ENCODE peak calls at places on chromosomes 5 and 9, in six cellular contexts. One of them, this sample, is unnamed.

GRCh38 chr5:16844952-16845351 is 91.1 kb downstream of the MYO10 start:
- DNase-seq in CD4-positive, alpha-beta T cell: no peak
- DNase-seq in astrocyte: no peak
- DNase-seq in PC-3: peak
- DNase-seq in dorsolateral prefrontal cortex: no peak
- DNase-seq in endothelial cell of umbilical vein: no peak
- DNase-seq in this sample: no peak

GRCh38 chr9:133572821-133573361 is 36.3 kb downstream of the FAM163B start:
- DNase-seq in astrocyte: no peak
- DNase-seq in dorsolateral prefrontal cortex: peak
- DNase-seq in PC-3: no peak
- DNase-seq in endothelial cell of umbilical vein: no peak
- DNase-seq in CD4-positive, alpha-beta T cell: no peak
- DNase-seq in this sample: no peak

GRCh38 chr9:68964102-68964541 is 49.8 kb downstream of the PRKACG start:
- DNase-seq in endothelial cell of umbilical vein: no peak
- DNase-seq in CD4-positive, alpha-beta T cell: no peak
- DNase-seq in dorsolateral prefrontal cortex: no peak
- DNase-seq in astrocyte: no peak
- DNase-seq in PC-3: peak
- DNase-seq in this sample: no peak

GRCh38 chr9:108467653-108468324 is 388.0 kb downstream of the ACTL7B start:
- DNase-seq in CD4-positive, alpha-beta T cell: no peak
- DNase-seq in endothelial cell of umbilical vein: no peak
- DNase-seq in astrocyte: peak
- DNase-seq in dorsolateral prefrontal cortex: no peak
- DNase-seq in PC-3: peak
- DNase-seq in this sample: no peak

GRCh38 chr5:180290568-180291233 is 1.2 kb downstream of the MAPK9 start:
- DNase-seq in CD4-positive, alpha-beta T cell: no peak
- DNase-seq in dorsolateral prefrontal cortex: no peak
- DNase-seq in endothelial cell of umbilical vein: peak
- DNase-seq in astrocyte: no peak
- DNase-seq in PC-3: no peak
- DNase-seq in this sample: no peak

GRCh38 chr5:57171818-57172465 is 1.9 kb upstream of the GPBP1 start:
- DNase-seq in endothelial cell of umbilical vein: no peak
- DNase-seq in astrocyte: no peak
- DNase-seq in CD4-positive, alpha-beta T cell: no peak
- DNase-seq in dorsolateral prefrontal cortex: no peak
- DNase-seq in PC-3: peak
- DNase-seq in this sample: peak

GRCh38 chr5:91541696-91542095 is 158.6 kb upstream of the ARRDC3 start:
- DNase-seq in endothelial cell of umbilical vein: no peak
- DNase-seq in astrocyte: peak
- DNase-seq in CD4-positive, alpha-beta T cell: no peak
- DNase-seq in PC-3: peak
- DNase-seq in dorsolateral prefrontal cortex: no peak
- DNase-seq in this sample: peak

GRCh38 chr9:123031963-123032362 is 1.5 kb upstream of the GPR21 start:
- DNase-seq in dorsolateral prefrontal cortex: no peak
- DNase-seq in PC-3: no peak
- DNase-seq in CD4-positive, alpha-beta T cell: no peak
- DNase-seq in astrocyte: no peak
- DNase-seq in endothelial cell of umbilical vein: no peak
- DNase-seq in this sample: no peak

GRCh38 chr5:96661101-96661840 is 905 bp upstream of the CAST start:
- DNase-seq in astrocyte: peak
- DNase-seq in CD4-positive, alpha-beta T cell: peak
- DNase-seq in dorsolateral prefrontal cortex: no peak
- DNase-seq in endothelial cell of umbilical vein: peak
- DNase-seq in PC-3: peak
- DNase-seq in this sample: no peak

GRCh38 chr5:28543699-28544098 is 1505.3 kb upstream of the CDH9 start:
- DNase-seq in CD4-positive, alpha-beta T cell: no peak
- DNase-seq in PC-3: no peak
- DNase-seq in astrocyte: peak
- DNase-seq in dorsolateral prefrontal cortex: no peak
- DNase-seq in endothelial cell of umbilical vein: no peak
- DNase-seq in this sample: no peak

GRCh38 chr5:123460296-123460729 is 37.1 kb upstream of the CEP120 start:
- DNase-seq in PC-3: peak
- DNase-seq in CD4-positive, alpha-beta T cell: no peak
- DNase-seq in endothelial cell of umbilical vein: peak
- DNase-seq in dorsolateral prefrontal cortex: no peak
- DNase-seq in astrocyte: peak
- DNase-seq in this sample: peak

GRCh38 chr9:123678038-123678877 is 251.7 kb downstream of the DENND1A start:
- DNase-seq in PC-3: peak
- DNase-seq in dorsolateral prefrontal cortex: no peak
- DNase-seq in endothelial cell of umbilical vein: peak
- DNase-seq in astrocyte: peak
- DNase-seq in CD4-positive, alpha-beta T cell: no peak
- DNase-seq in this sample: no peak

GRCh38 chr5:33409435-33410146 is 31.2 kb upstream of the TARS1 start:
- DNase-seq in CD4-positive, alpha-beta T cell: no peak
- DNase-seq in endothelial cell of umbilical vein: no peak
- DNase-seq in astrocyte: no peak
- DNase-seq in PC-3: no peak
- DNase-seq in dorsolateral prefrontal cortex: no peak
- DNase-seq in this sample: no peak

GRCh38 chr9:109401990-109402318 is 81.1 kb upstream of the EPB41L4B start:
- DNase-seq in endothelial cell of umbilical vein: no peak
- DNase-seq in dorsolateral prefrontal cortex: no peak
- DNase-seq in astrocyte: no peak
- DNase-seq in CD4-positive, alpha-beta T cell: no peak
- DNase-seq in PC-3: peak
- DNase-seq in this sample: no peak

GRCh38 chr5:151171521-151171920 is 13.9 kb upstream of the ANXA6 start:
- DNase-seq in PC-3: no peak
- DNase-seq in dorsolateral prefrontal cortex: no peak
- DNase-seq in endothelial cell of umbilical vein: no peak
- DNase-seq in CD4-positive, alpha-beta T cell: no peak
- DNase-seq in astrocyte: no peak
- DNase-seq in this sample: no peak

GRCh38 chr9:95726756-95727155 is 148.7 kb upstream of the ERCC6L2 start:
- DNase-seq in PC-3: peak
- DNase-seq in endothelial cell of umbilical vein: peak
- DNase-seq in astrocyte: peak
- DNase-seq in dorsolateral prefrontal cortex: no peak
- DNase-seq in CD4-positive, alpha-beta T cell: no peak
- DNase-seq in this sample: no peak

GRCh38 chr5:32692066-32692746 is 18.9 kb upstream of the NPR3 start:
- DNase-seq in CD4-positive, alpha-beta T cell: no peak
- DNase-seq in dorsolateral prefrontal cortex: no peak
- DNase-seq in PC-3: no peak
- DNase-seq in astrocyte: peak
- DNase-seq in endothelial cell of umbilical vein: no peak
- DNase-seq in this sample: no peak

GRCh38 chr9:87085521-87085920 is 138.2 kb upstream of the GAS1 start:
- DNase-seq in astrocyte: no peak
- DNase-seq in PC-3: no peak
- DNase-seq in CD4-positive, alpha-beta T cell: no peak
- DNase-seq in dorsolateral prefrontal cortex: no peak
- DNase-seq in endothelial cell of umbilical vein: no peak
- DNase-seq in this sample: no peak

GRCh38 chr5:126503602-126504104 is 80.4 kb downstream of the GRAMD2B start:
- DNase-seq in PC-3: no peak
- DNase-seq in CD4-positive, alpha-beta T cell: no peak
- DNase-seq in astrocyte: peak
- DNase-seq in dorsolateral prefrontal cortex: no peak
- DNase-seq in endothelial cell of umbilical vein: peak
- DNase-seq in this sample: no peak

GRCh38 chr9:91176426-91176825 is 185.3 kb downstream of the AUH start:
- DNase-seq in astrocyte: no peak
- DNase-seq in CD4-positive, alpha-beta T cell: no peak
- DNase-seq in dorsolateral prefrontal cortex: no peak
- DNase-seq in endothelial cell of umbilical vein: no peak
- DNase-seq in PC-3: no peak
- DNase-seq in this sample: no peak

GRCh38 chr5:15031180-15031579 is 159.6 kb upstream of the ANKH start:
- DNase-seq in CD4-positive, alpha-beta T cell: no peak
- DNase-seq in PC-3: no peak
- DNase-seq in endothelial cell of umbilical vein: no peak
- DNase-seq in astrocyte: no peak
- DNase-seq in dorsolateral prefrontal cortex: no peak
- DNase-seq in this sample: no peak

GRCh38 chr9:132238026-132238972 is 76.4 kb downstream of the NTNG2 start:
- DNase-seq in CD4-positive, alpha-beta T cell: no peak
- DNase-seq in dorsolateral prefrontal cortex: no peak
- DNase-seq in astrocyte: no peak
- DNase-seq in PC-3: no peak
- DNase-seq in endothelial cell of umbilical vein: no peak
- DNase-seq in this sample: no peak

GRCh38 chr5:78569441-78569840 is 79.1 kb downstream of the LHFPL2 start:
- DNase-seq in PC-3: no peak
- DNase-seq in endothelial cell of umbilical vein: peak
- DNase-seq in dorsolateral prefrontal cortex: no peak
- DNase-seq in astrocyte: peak
- DNase-seq in CD4-positive, alpha-beta T cell: no peak
- DNase-seq in this sample: peak

GRCh38 chr5:66612226-66612625 is 16.0 kb downstream of the MAST4 start:
- DNase-seq in astrocyte: no peak
- DNase-seq in CD4-positive, alpha-beta T cell: no peak
- DNase-seq in PC-3: no peak
- DNase-seq in endothelial cell of umbilical vein: no peak
- DNase-seq in dorsolateral prefrontal cortex: no peak
- DNase-seq in this sample: no peak

GRCh38 chr5:38925154-38925925 is 79.5 kb downstream of the OSMR start:
- DNase-seq in endothelial cell of umbilical vein: no peak
- DNase-seq in CD4-positive, alpha-beta T cell: no peak
- DNase-seq in astrocyte: peak
- DNase-seq in dorsolateral prefrontal cortex: no peak
- DNase-seq in PC-3: no peak
- DNase-seq in this sample: no peak
- H3K27ac ChIP-seq in endothelial cell of umbilical vein: no peak
- H3K27ac ChIP-seq in CD4-positive, alpha-beta T cell: no peak
- H3K27ac ChIP-seq in astrocyte: peak
- H3K27ac ChIP-seq in dorsolateral prefrontal cortex: no peak
- H3K27ac ChIP-seq in PC-3: no peak
- H3K27ac ChIP-seq in this sample: peak

DNA sequence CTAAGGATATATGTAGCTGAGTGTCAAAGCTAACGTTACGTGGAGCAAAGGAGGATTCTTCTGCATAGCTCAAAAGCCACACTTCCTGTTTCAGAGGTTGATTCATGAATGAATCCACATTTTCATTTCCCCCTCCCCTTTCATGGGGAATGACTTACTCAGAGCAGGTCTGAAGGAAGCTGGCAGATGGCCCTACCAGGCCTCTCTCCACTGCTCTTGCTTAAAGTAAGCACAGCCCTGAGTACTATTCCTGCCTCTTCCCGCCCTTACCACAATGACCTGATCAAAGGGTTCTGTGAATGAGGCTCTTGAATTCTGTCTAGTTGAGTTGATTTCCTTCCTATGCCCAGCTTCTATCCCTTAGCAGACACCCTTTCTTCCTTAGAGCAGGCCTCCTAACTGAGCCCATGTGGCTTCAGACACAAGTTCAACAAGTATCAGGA is 6.3 kb downstream of the IGIP start:
- DNase-seq in CD4-positive, alpha-beta T cell: no peak
- DNase-seq in PC-3: peak
- DNase-seq in dorsolateral prefrontal cortex: no peak
- DNase-seq in astrocyte: peak
- DNase-seq in endothelial cell of umbilical vein: peak
- DNase-seq in this sample: peak
- H3K27ac ChIP-seq in CD4-positive, alpha-beta T cell: no peak
- H3K27ac ChIP-seq in PC-3: peak
- H3K27ac ChIP-seq in dorsolateral prefrontal cortex: no peak
- H3K27ac ChIP-seq in astrocyte: peak
- H3K27ac ChIP-seq in endothelial cell of umbilical vein: no peak
- H3K27ac ChIP-seq in this sample: peak

GRCh38 chr9:111598730-111599091 is 736 bp downstream of the PTGR1 start:
- DNase-seq in CD4-positive, alpha-beta T cell: no peak
- DNase-seq in astrocyte: peak
- DNase-seq in endothelial cell of umbilical vein: peak
- DNase-seq in dorsolateral prefrontal cortex: no peak
- DNase-seq in PC-3: peak
- DNase-seq in this sample: no peak
- H3K27ac ChIP-seq in CD4-positive, alpha-beta T cell: no peak
- H3K27ac ChIP-seq in astrocyte: peak
- H3K27ac ChIP-seq in endothelial cell of umbilical vein: peak
- H3K27ac ChIP-seq in dorsolateral prefrontal cortex: peak
- H3K27ac ChIP-seq in PC-3: peak
- H3K27ac ChIP-seq in this sample: peak

GRCh38 chr9:92988215-92988731 is 41.0 kb downstream of the FGD3 start:
- DNase-seq in CD4-positive, alpha-beta T cell: no peak
- DNase-seq in PC-3: peak
- DNase-seq in endothelial cell of umbilical vein: no peak
- DNase-seq in dorsolateral prefrontal cortex: no peak
- DNase-seq in astrocyte: no peak
- DNase-seq in this sample: peak

GRCh38 chr9:92989561-92989960 is 42.2 kb downstream of the FGD3 start:
- DNase-seq in dorsolateral prefrontal cortex: no peak
- DNase-seq in astrocyte: no peak
- DNase-seq in CD4-positive, alpha-beta T cell: no peak
- DNase-seq in endothelial cell of umbilical vein: no peak
- DNase-seq in PC-3: no peak
- DNase-seq in this sample: no peak

GRCh38 chr9:92984976-92985375 is 37.7 kb downstream of the FGD3 start:
- DNase-seq in endothelial cell of umbilical vein: no peak
- DNase-seq in CD4-positive, alpha-beta T cell: no peak
- DNase-seq in astrocyte: no peak
- DNase-seq in PC-3: no peak
- DNase-seq in dorsolateral prefrontal cortex: no peak
- DNase-seq in this sample: no peak

GRCh38 chr9:92983984-92984589 is 36.8 kb downstream of the FGD3 start:
- DNase-seq in dorsolateral prefrontal cortex: no peak
- DNase-seq in astrocyte: no peak
- DNase-seq in CD4-positive, alpha-beta T cell: no peak
- DNase-seq in PC-3: peak
- DNase-seq in endothelial cell of umbilical vein: no peak
- DNase-seq in this sample: no peak

DNA sequence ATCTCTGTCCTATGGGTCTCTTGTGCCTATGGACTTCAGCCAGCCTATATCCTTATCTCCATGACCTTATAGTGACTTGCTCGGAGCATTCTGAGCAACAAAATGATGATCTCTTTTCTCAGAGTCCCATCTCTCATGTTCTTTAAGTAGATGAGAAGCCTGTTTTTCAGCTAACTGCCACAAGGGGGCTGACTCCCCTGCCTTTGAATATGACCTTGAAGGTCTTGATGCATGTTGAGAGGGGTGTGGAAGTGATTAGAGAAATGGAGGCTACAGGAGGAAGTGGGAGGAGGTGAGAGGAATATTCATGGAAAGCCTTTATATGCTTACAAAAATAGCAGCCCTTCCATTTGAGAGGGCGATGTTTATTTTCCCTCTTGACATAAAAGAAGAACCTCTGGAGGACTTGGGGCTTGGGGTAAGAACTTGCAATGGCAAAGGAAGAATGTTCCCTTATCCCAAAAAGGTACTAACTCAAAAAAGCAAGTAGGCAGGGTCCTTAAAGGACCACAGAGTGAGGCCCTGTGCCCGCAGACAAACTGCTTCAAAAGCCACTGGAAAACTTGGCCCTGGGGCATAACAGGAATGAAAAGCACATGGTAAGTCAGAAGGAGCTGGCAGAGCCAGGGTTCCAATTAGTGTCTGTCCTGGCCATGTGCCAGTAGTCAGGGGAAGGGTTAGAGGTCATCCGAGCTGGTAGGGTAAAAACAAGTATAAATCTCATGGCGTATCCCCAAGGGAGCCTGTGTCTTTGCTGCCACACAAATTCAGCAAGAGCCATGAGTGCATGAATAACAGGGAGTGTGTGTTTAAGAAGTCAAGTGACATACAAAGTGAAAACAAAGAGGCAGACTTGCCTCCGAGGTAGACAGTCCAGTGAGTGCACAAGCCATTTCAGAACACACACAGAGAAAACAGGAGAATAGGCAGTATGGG is 39.1 kb downstream of the FGD3 start:
- DNase-seq in CD4-positive, alpha-beta T cell: peak
- DNase-seq in endothelial cell of umbilical vein: no peak
- DNase-seq in dorsolateral prefrontal cortex: no peak
- DNase-seq in PC-3: no peak
- DNase-seq in astrocyte: no peak
- DNase-seq in this sample: no peak
- H3K27ac ChIP-seq in CD4-positive, alpha-beta T cell: peak
- H3K27ac ChIP-seq in endothelial cell of umbilical vein: no peak
- H3K27ac ChIP-seq in dorsolateral prefrontal cortex: no peak
- H3K27ac ChIP-seq in PC-3: no peak
- H3K27ac ChIP-seq in astrocyte: no peak
- H3K27ac ChIP-seq in this sample: no peak

This sample was measured in epithelial cell of prostate.